ENCODE peak calls at places on chromosomes 13 and 19, in five cellular contexts. One of them, this sample, is unnamed.

GRCh38 chr19:661427-662196 is 1.4 kb downstream of the RNF126 start:
- DNase-seq in stomach: peak; percentile 60
- DNase-seq in suprapubic skin: no peak
- DNase-seq in tibial nerve: no peak
- DNase-seq in ovary: no peak
- DNase-seq in this sample: peak; percentile 51

GRCh38 chr13:91302070-91302469 is 45.4 kb upstream of the MIR17HG start:
- DNase-seq in suprapubic skin: no peak
- DNase-seq in ovary: no peak
- DNase-seq in tibial nerve: no peak
- DNase-seq in stomach: no peak
- DNase-seq in this sample: no peak

GRCh38 chr13:36820222-36820621 is 1.2 kb downstream of the RFXAP start:
- DNase-seq in tibial nerve: no peak
- DNase-seq in stomach: no peak
- DNase-seq in ovary: no peak
- DNase-seq in suprapubic skin: no peak
- DNase-seq in this sample: no peak

GRCh38 chr19:40362160-40362559 is 13.7 kb downstream of the PLD3 start:
- DNase-seq in stomach: no peak
- DNase-seq in ovary: no peak
- DNase-seq in suprapubic skin: no peak
- DNase-seq in tibial nerve: no peak
- DNase-seq in this sample: no peak

GRCh38 chr19:38975214-38975860 is at the start of gene FBXO17:
- DNase-seq in stomach: peak; percentile 44
- DNase-seq in tibial nerve: peak; percentile 34
- DNase-seq in ovary: peak; percentile 68
- DNase-seq in suprapubic skin: peak; percentile 72
- DNase-seq in this sample: peak; percentile 92

GRCh38 chr13:110882228-110882627 is 32.6 kb downstream of the ANKRD10 start:
- DNase-seq in ovary: no peak
- DNase-seq in tibial nerve: no peak
- DNase-seq in suprapubic skin: no peak
- DNase-seq in stomach: no peak
- DNase-seq in this sample: no peak

GRCh38 chr19:13817018-13817614 is 21.9 kb downstream of the ZSWIM4 start:
- DNase-seq in ovary: no peak
- DNase-seq in stomach: peak; percentile 74
- DNase-seq in suprapubic skin: no peak
- DNase-seq in tibial nerve: no peak
- DNase-seq in this sample: peak; percentile 86

GRCh38 chr19:45884682-45885555 is 1.0 kb downstream of the IRF2BP1 start:
- DNase-seq in suprapubic skin: no peak
- DNase-seq in tibial nerve: no peak
- DNase-seq in stomach: peak; percentile 31
- DNase-seq in ovary: peak; percentile 58
- DNase-seq in this sample: peak; percentile 81

GRCh38 chr19:41994994-41995958 is 1.2 kb upstream of the ATP1A3 start:
- DNase-seq in tibial nerve: no peak
- DNase-seq in suprapubic skin: no peak
- DNase-seq in ovary: no peak
- DNase-seq in stomach: no peak
- DNase-seq in this sample: no peak

GRCh38 chr13:113616281-113616906 is 31.8 kb downstream of the TFDP1 start:
- DNase-seq in suprapubic skin: no peak
- DNase-seq in tibial nerve: peak; percentile 24
- DNase-seq in stomach: no peak
- DNase-seq in ovary: no peak
- DNase-seq in this sample: peak; percentile 66

GRCh38 chr19:5059191-5059579 is 90.3 kb downstream of the KDM4B start:
- DNase-seq in suprapubic skin: no peak
- DNase-seq in stomach: no peak
- DNase-seq in ovary: no peak
- DNase-seq in tibial nerve: no peak
- DNase-seq in this sample: no peak

GRCh38 chr13:50684366-50684765 is 159.1 kb downstream of the DLEU7 start:
- DNase-seq in ovary: no peak
- DNase-seq in stomach: no peak
- DNase-seq in suprapubic skin: no peak
- DNase-seq in tibial nerve: no peak
- DNase-seq in this sample: no peak

GRCh38 chr13:106232680-106233079 is 302.8 kb downstream of the EFNB2 start:
- DNase-seq in tibial nerve: no peak
- DNase-seq in suprapubic skin: no peak
- DNase-seq in ovary: no peak
- DNase-seq in stomach: no peak
- DNase-seq in this sample: no peak

GRCh38 chr13:24612726-24613125 is 67.5 kb upstream of the ATP12A start:
- DNase-seq in ovary: no peak
- DNase-seq in tibial nerve: no peak
- DNase-seq in suprapubic skin: no peak
- DNase-seq in stomach: no peak
- DNase-seq in this sample: no peak

GRCh38 chr19:14375055-14375581 is 6.1 kb upstream of the ADGRE5 start:
- DNase-seq in ovary: no peak
- DNase-seq in tibial nerve: no peak
- DNase-seq in suprapubic skin: no peak
- DNase-seq in stomach: peak; percentile 52
- DNase-seq in this sample: peak; percentile 78

GRCh38 chr13:33252103-33252502 is 33.5 kb downstream of the STARD13 start:
- DNase-seq in suprapubic skin: no peak
- DNase-seq in tibial nerve: no peak
- DNase-seq in ovary: no peak
- DNase-seq in stomach: no peak
- DNase-seq in this sample: no peak

GRCh38 chr19:29831041-29831548 is 19.3 kb downstream of the CCNE1 start:
- DNase-seq in stomach: no peak
- DNase-seq in ovary: no peak
- DNase-seq in tibial nerve: no peak
- DNase-seq in suprapubic skin: peak; percentile 16
- DNase-seq in this sample: no peak

GRCh38 chr13:52929826-52930225 is 81.4 kb upstream of the PCDH8 start:
- DNase-seq in stomach: no peak
- DNase-seq in suprapubic skin: no peak
- DNase-seq in tibial nerve: no peak
- DNase-seq in ovary: no peak
- DNase-seq in this sample: no peak

GRCh38 chr13:47046706-47047105 is 149.9 kb upstream of the HTR2A start:
- DNase-seq in suprapubic skin: no peak
- DNase-seq in tibial nerve: no peak
- DNase-seq in stomach: no peak
- DNase-seq in ovary: no peak
- DNase-seq in this sample: no peak

GRCh38 chr13:27251166-27252088 is at the start of gene RPL21:
- DNase-seq in suprapubic skin: peak; percentile 98
- DNase-seq in ovary: peak; percentile 96
- DNase-seq in tibial nerve: peak; percentile 94
- DNase-seq in stomach: peak; percentile 96
- DNase-seq in this sample: peak; percentile 95

GRCh38 chr13:24626449-24626848 is 53.8 kb upstream of the ATP12A start:
- DNase-seq in stomach: peak; percentile 17
- DNase-seq in tibial nerve: no peak
- DNase-seq in ovary: no peak
- DNase-seq in suprapubic skin: no peak
- DNase-seq in this sample: no peak

GRCh38 chr19:12886943-12887747 is at the start of gene KLF1:
- DNase-seq in ovary: no peak
- DNase-seq in suprapubic skin: no peak
- DNase-seq in stomach: no peak
- DNase-seq in tibial nerve: no peak
- DNase-seq in this sample: no peak

GRCh38 chr13:31742102-31742695 is 2.9 kb downstream of the RXFP2 start:
- DNase-seq in ovary: peak; percentile 62
- DNase-seq in tibial nerve: peak; percentile 74
- DNase-seq in suprapubic skin: peak; percentile 73
- DNase-seq in stomach: peak; percentile 68
- DNase-seq in this sample: no peak

GRCh38 chr19:48965806-48966540 is 864 bp downstream of the FTL start:
- DNase-seq in stomach: peak; percentile 87
- DNase-seq in tibial nerve: peak; percentile 91
- DNase-seq in suprapubic skin: peak; percentile 96
- DNase-seq in ovary: peak; percentile 87
- DNase-seq in this sample: peak; percentile 89

GRCh38 chr13:43728411-43728810 is 58.4 kb downstream of the ENOX1 start:
- DNase-seq in stomach: no peak
- DNase-seq in tibial nerve: no peak
- DNase-seq in ovary: no peak
- DNase-seq in suprapubic skin: no peak
- DNase-seq in this sample: no peak

GRCh38 chr19:42370667-42371066 is 19.4 kb downstream of the CNFN start:
- DNase-seq in suprapubic skin: no peak
- DNase-seq in stomach: no peak
- DNase-seq in ovary: no peak
- DNase-seq in tibial nerve: no peak
- DNase-seq in this sample: no peak

GRCh38 chr13:113411216-113412023 is 41.9 kb downstream of the ADPRHL1 start:
- DNase-seq in suprapubic skin: peak; percentile 83
- DNase-seq in stomach: no peak
- DNase-seq in ovary: no peak
- DNase-seq in tibial nerve: peak; percentile 52
- DNase-seq in this sample: no peak

GRCh38 chr13:87680298-87680697 is 9.1 kb downstream of the SLITRK5 start:
- DNase-seq in suprapubic skin: no peak
- DNase-seq in ovary: no peak
- DNase-seq in tibial nerve: no peak
- DNase-seq in stomach: no peak
- DNase-seq in this sample: no peak

GRCh38 chr13:62653371-62653770 is 1237.7 kb upstream of the PCDH20 start:
- DNase-seq in stomach: no peak
- DNase-seq in ovary: no peak
- DNase-seq in tibial nerve: no peak
- DNase-seq in suprapubic skin: no peak
- DNase-seq in this sample: no peak

GRCh38 chr13:28470286-28470685 is 24.6 kb downstream of the FLT1 start:
- DNase-seq in stomach: no peak
- DNase-seq in ovary: no peak
- DNase-seq in suprapubic skin: no peak
- DNase-seq in tibial nerve: no peak
- DNase-seq in this sample: no peak

GRCh38 chr13:27524981-27525975 is 74.9 kb upstream of the MTIF3 start:
- DNase-seq in ovary: no peak
- DNase-seq in tibial nerve: no peak
- DNase-seq in suprapubic skin: no peak
- DNase-seq in stomach: no peak
- DNase-seq in this sample: no peak

GRCh38 chr13:50197705-50198104 is 182.5 kb downstream of the KCNRG start:
- DNase-seq in stomach: no peak
- DNase-seq in ovary: no peak
- DNase-seq in suprapubic skin: no peak
- DNase-seq in tibial nerve: no peak
- DNase-seq in this sample: no peak

GRCh38 chr13:77516342-77516789 is 19.1 kb upstream of the SCEL start:
- DNase-seq in tibial nerve: no peak
- DNase-seq in stomach: no peak
- DNase-seq in suprapubic skin: no peak
- DNase-seq in ovary: no peak
- DNase-seq in this sample: no peak

GRCh38 chr19:8393192-8393870 is 3.2 kb downstream of the RAB11B start:
- DNase-seq in stomach: no peak
- DNase-seq in ovary: no peak
- DNase-seq in suprapubic skin: no peak
- DNase-seq in tibial nerve: no peak
- DNase-seq in this sample: peak; percentile 52

GRCh38 chr19:8390617-8390981 is 439 bp downstream of the RAB11B start:
- DNase-seq in tibial nerve: peak; percentile 97
- DNase-seq in stomach: peak; percentile 98
- DNase-seq in ovary: peak; percentile 98
- DNase-seq in suprapubic skin: peak; percentile 99
- DNase-seq in this sample: peak; percentile 98

GRCh38 chr19:8391274-8392016 is 1.3 kb downstream of the RAB11B start:
- DNase-seq in suprapubic skin: peak; percentile 70
- DNase-seq in ovary: peak; percentile 59
- DNase-seq in stomach: peak; percentile 54
- DNase-seq in tibial nerve: no peak
- DNase-seq in this sample: peak; percentile 79

GRCh38 chr19:8393871-8394250 is 3.7 kb downstream of the RAB11B start:
- DNase-seq in stomach: no peak
- DNase-seq in tibial nerve: no peak
- DNase-seq in ovary: no peak
- DNase-seq in suprapubic skin: no peak
- DNase-seq in this sample: peak; percentile 65

GRCh38 chr19:8392017-8392591 is 1.9 kb downstream of the RAB11B start:
- DNase-seq in suprapubic skin: no peak
- DNase-seq in tibial nerve: no peak
- DNase-seq in stomach: peak; percentile 81
- DNase-seq in ovary: peak; percentile 51
- DNase-seq in this sample: peak; percentile 76
- H3K4me1 ChIP-seq in suprapubic skin: peaks cover 74% of the 10 kb centered on the region
- H3K4me1 ChIP-seq in tibial nerve: peaks cover 43% of the 10 kb centered on the region
- H3K4me1 ChIP-seq in stomach: peaks cover 72% of the 10 kb centered on the region
- H3K4me1 ChIP-seq in ovary: peaks cover 21% of the 10 kb centered on the region
- H3K4me1 ChIP-seq in this sample: peaks cover 71% of the 10 kb centered on the region

GRCh38 chr19:21580101-21580500 is 74.7 kb downstream of the ZNF429 start:
- DNase-seq in tibial nerve: no peak
- DNase-seq in suprapubic skin: no peak
- DNase-seq in stomach: no peak
- DNase-seq in ovary: no peak
- DNase-seq in this sample: no peak
- H3K27ac ChIP-seq in tibial nerve: no peak overlapping the region
- H3K27ac ChIP-seq in suprapubic skin: no peak overlapping the region
- H3K27ac ChIP-seq in stomach: no peak overlapping the region
- H3K27ac ChIP-seq in ovary: no peak overlapping the region
- H3K27ac ChIP-seq in this sample: no peak overlapping the region

GRCh38 chr19:55544776-55545439 is 435 bp downstream of the SBK3 start:
- DNase-seq in tibial nerve: no peak
- DNase-seq in stomach: no peak
- DNase-seq in suprapubic skin: no peak
- DNase-seq in ovary: no peak
- DNase-seq in this sample: no peak
- TF ChIP-seq EP300 in tibial nerve: no peak
- TF ChIP-seq EP300 in stomach: no peak
- TF ChIP-seq EP300 in suprapubic skin: no peak
- TF ChIP-seq EP300 in ovary: no peak
- TF ChIP-seq EP300 in this sample: no peak

DNA sequence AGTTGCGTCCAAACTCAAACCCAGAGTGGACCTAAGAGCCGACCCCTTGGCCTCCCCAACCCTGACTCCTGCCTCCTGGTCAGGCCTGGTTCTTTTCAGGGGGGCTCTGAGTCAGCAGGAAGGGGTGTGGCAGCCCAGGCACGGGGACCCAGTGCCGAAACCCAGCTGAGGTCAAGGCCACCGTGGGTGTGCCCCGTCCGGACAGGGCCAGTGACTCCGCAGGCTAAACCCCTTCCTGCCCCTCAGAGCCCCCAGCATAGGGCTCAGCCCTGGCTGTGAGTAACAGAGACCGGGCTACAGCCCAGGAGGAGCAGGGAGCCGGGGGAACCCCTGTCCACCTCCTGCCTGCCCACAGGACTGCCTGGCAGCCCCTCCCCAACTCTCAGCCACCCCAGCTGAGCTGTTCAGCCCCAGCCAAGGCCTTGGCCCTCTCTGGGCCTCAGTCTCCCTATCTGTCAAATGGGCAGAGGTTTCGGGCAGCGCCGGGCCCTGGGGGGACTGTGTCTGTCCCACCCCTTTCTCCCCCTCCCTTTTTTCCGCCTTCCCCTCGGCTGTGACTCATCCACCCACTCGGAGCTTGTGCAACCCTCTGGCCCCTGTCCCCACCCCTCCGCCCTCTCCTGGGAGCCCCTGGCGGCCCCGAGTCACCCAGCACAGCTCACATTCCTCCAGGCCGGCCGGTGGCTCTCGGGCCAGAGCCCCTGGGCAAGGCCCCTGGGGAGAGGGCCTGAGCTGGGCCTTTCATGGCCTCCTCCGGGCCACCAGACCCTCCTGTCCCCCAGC is 8.6 kb downstream of the ZBTB7A start:
- DNase-seq in suprapubic skin: peak; percentile 96
- DNase-seq in stomach: peak; percentile 81
- DNase-seq in tibial nerve: peak; percentile 87
- DNase-seq in ovary: peak; percentile 86
- DNase-seq in this sample: peak; percentile 93
- H3K4me1 ChIP-seq in suprapubic skin: peaks cover 75% of the 10 kb centered on the region
- H3K4me1 ChIP-seq in stomach: peaks cover 91% of the 10 kb centered on the region
- H3K4me1 ChIP-seq in tibial nerve: peaks cover 60% of the 10 kb centered on the region
- H3K4me1 ChIP-seq in ovary: peaks cover 43% of the 10 kb centered on the region
- H3K4me1 ChIP-seq in this sample: peaks cover 69% of the 10 kb centered on the region

This sample was measured in upper lobe of left lung.